ENCODE peak calls at places on chromosome 18, in six cellular contexts. One of them, this sample, is unnamed.

GRCh38 chr18:49024808-49025361 is 74.1 kb upstream of the SMAD7 start:
- DNase-seq in NCI-H748 treated with DMSO at 0.1 percent for 48 hours: no peak
- DNase-seq in ovary: no peak
- DNase-seq in NCI-H1417: no peak
- DNase-seq in NCI-H2029: no peak
- DNase-seq in NCI-H69: no peak
- DNase-seq in this sample: no peak

GRCh38 chr18:2994190-2994589 is 18.8 kb downstream of the LPIN2 start:
- DNase-seq in NCI-H748 treated with DMSO at 0.1 percent for 48 hours: no peak
- DNase-seq in ovary: no peak
- DNase-seq in NCI-H1417: no peak
- DNase-seq in NCI-H2029: no peak
- DNase-seq in NCI-H69: no peak
- DNase-seq in this sample: no peak

GRCh38 chr18:8443505-8443904 is 165.7 kb upstream of the RAB12 start:
- DNase-seq in NCI-H748 treated with DMSO at 0.1 percent for 48 hours: no peak
- DNase-seq in ovary: no peak
- DNase-seq in NCI-H1417: no peak
- DNase-seq in NCI-H2029: no peak
- DNase-seq in NCI-H69: no peak
- DNase-seq in this sample: no peak

GRCh38 chr18:56158676-56159075 is 479.7 kb downstream of the TXNL1 start:
- DNase-seq in NCI-H748 treated with DMSO at 0.1 percent for 48 hours: no peak
- DNase-seq in ovary: no peak
- DNase-seq in NCI-H1417: no peak
- DNase-seq in NCI-H2029: no peak
- DNase-seq in NCI-H69: no peak
- DNase-seq in this sample: no peak

GRCh38 chr18:53909668-53910067 is 314.8 kb downstream of the MBD2 start:
- DNase-seq in NCI-H748 treated with DMSO at 0.1 percent for 48 hours: no peak
- DNase-seq in ovary: no peak
- DNase-seq in NCI-H1417: peak; percentile 74
- DNase-seq in NCI-H2029: no peak
- DNase-seq in NCI-H69: peak; percentile 85
- DNase-seq in this sample: no peak

GRCh38 chr18:24023185-24023814 is 8.7 kb downstream of the TTC39C start:
- DNase-seq in NCI-H748 treated with DMSO at 0.1 percent for 48 hours: no peak
- DNase-seq in ovary: no peak
- DNase-seq in NCI-H1417: no peak
- DNase-seq in NCI-H2029: no peak
- DNase-seq in NCI-H69: peak; percentile 42
- DNase-seq in this sample: no peak

GRCh38 chr18:8561123-8561905 is 47.9 kb upstream of the RAB12 start:
- DNase-seq in NCI-H748 treated with DMSO at 0.1 percent for 48 hours: no peak
- DNase-seq in ovary: no peak
- DNase-seq in NCI-H1417: no peak
- DNase-seq in NCI-H2029: no peak
- DNase-seq in NCI-H69: no peak
- DNase-seq in this sample: no peak

GRCh38 chr18:79634593-79634992 is 45.0 kb upstream of the CTDP1 start:
- DNase-seq in NCI-H748 treated with DMSO at 0.1 percent for 48 hours: no peak
- DNase-seq in ovary: no peak
- DNase-seq in NCI-H1417: no peak
- DNase-seq in NCI-H2029: no peak
- DNase-seq in NCI-H69: no peak
- DNase-seq in this sample: no peak

GRCh38 chr18:25334588-25334987 is 17.4 kb downstream of the ZNF521 start:
- DNase-seq in NCI-H748 treated with DMSO at 0.1 percent for 48 hours: no peak
- DNase-seq in ovary: no peak
- DNase-seq in NCI-H1417: no peak
- DNase-seq in NCI-H2029: no peak
- DNase-seq in NCI-H69: no peak
- DNase-seq in this sample: no peak